ENCODE peak calls at places on chromosomes 7 and 10, in six cellular contexts. One of them, this sample, is unnamed.

GRCh38 chr7:158017226-158018060 is 570.2 kb downstream of the PTPRN2 start:
- DNase-seq in IMR-90: no peak
- DNase-seq in H9: no peak
- DNase-seq in mesenchymal stem cell: no peak
- DNase-seq in H1: no peak
- DNase-seq in neuronal stem cell: no peak
- DNase-seq in this sample: no peak

GRCh38 chr10:7606977-7607404 is 59.8 kb downstream of the ITIH5 start:
- DNase-seq in IMR-90: no peak
- DNase-seq in H9: no peak
- DNase-seq in mesenchymal stem cell: no peak
- DNase-seq in H1: no peak
- DNase-seq in neuronal stem cell: no peak
- DNase-seq in this sample: peak

GRCh38 chr7:155377837-155378579 is 79.9 kb upstream of the EN2 start:
- DNase-seq in IMR-90: peak
- DNase-seq in H9: peak
- DNase-seq in mesenchymal stem cell: peak
- DNase-seq in H1: no peak
- DNase-seq in neuronal stem cell: no peak
- DNase-seq in this sample: peak

GRCh38 chr7:113825832-113826231 is 93.0 kb downstream of the PPP1R3A start:
- DNase-seq in IMR-90: no peak
- DNase-seq in H9: no peak
- DNase-seq in mesenchymal stem cell: no peak
- DNase-seq in H1: no peak
- DNase-seq in neuronal stem cell: no peak
- DNase-seq in this sample: no peak

GRCh38 chr7:24965831-24966708 is 13.9 kb downstream of the OSBPL3 start:
- DNase-seq in IMR-90: peak
- DNase-seq in H9: peak
- DNase-seq in mesenchymal stem cell: no peak
- DNase-seq in H1: no peak
- DNase-seq in neuronal stem cell: no peak
- DNase-seq in this sample: peak

GRCh38 chr7:40848541-40849221 is 713.9 kb downstream of the SUGCT start:
- DNase-seq in IMR-90: peak
- DNase-seq in H9: no peak
- DNase-seq in mesenchymal stem cell: no peak
- DNase-seq in H1: no peak
- DNase-seq in neuronal stem cell: no peak
- DNase-seq in this sample: no peak

GRCh38 chr10:132470306-132471124 is 67.1 kb upstream of the INPP5A start:
- DNase-seq in IMR-90: no peak
- DNase-seq in H9: no peak
- DNase-seq in mesenchymal stem cell: no peak
- DNase-seq in H1: no peak
- DNase-seq in neuronal stem cell: no peak
- DNase-seq in this sample: no peak

GRCh38 chr10:133126431-133127290 is 33.4 kb upstream of the KNDC1 start:
- DNase-seq in IMR-90: no peak
- DNase-seq in H9: no peak
- DNase-seq in mesenchymal stem cell: no peak
- DNase-seq in H1: no peak
- DNase-seq in neuronal stem cell: no peak
- DNase-seq in this sample: no peak

GRCh38 chr10:132376394-132376851 is 20.6 kb upstream of the PWWP2B start:
- DNase-seq in IMR-90: no peak
- DNase-seq in H9: no peak
- DNase-seq in mesenchymal stem cell: no peak
- DNase-seq in H1: no peak
- DNase-seq in neuronal stem cell: no peak
- DNase-seq in this sample: peak

GRCh38 chr10:125161570-125162139 is 1.3 kb upstream of the CTBP2 start:
- DNase-seq in IMR-90: peak
- DNase-seq in H9: no peak
- DNase-seq in mesenchymal stem cell: peak
- DNase-seq in H1: no peak
- DNase-seq in neuronal stem cell: no peak
- DNase-seq in this sample: no peak

GRCh38 chr7:44267719-44268413 is 57.5 kb downstream of the CAMK2B start:
- DNase-seq in IMR-90: no peak
- DNase-seq in H9: no peak
- DNase-seq in mesenchymal stem cell: no peak
- DNase-seq in H1: no peak
- DNase-seq in neuronal stem cell: no peak
- DNase-seq in this sample: no peak

GRCh38 chr10:132590752-132591121 is 53.1 kb downstream of the INPP5A start:
- DNase-seq in IMR-90: no peak
- DNase-seq in H9: no peak
- DNase-seq in mesenchymal stem cell: no peak
- DNase-seq in H1: no peak
- DNase-seq in neuronal stem cell: no peak
- DNase-seq in this sample: no peak

GRCh38 chr10:102420810-102421644 is at the start of gene FBXL15:
- DNase-seq in IMR-90: peak
- DNase-seq in H9: peak
- DNase-seq in mesenchymal stem cell: peak
- DNase-seq in H1: peak
- DNase-seq in neuronal stem cell: peak
- DNase-seq in this sample: peak
- H2BK120ac ChIP-seq in IMR-90: peak
- H2BK120ac ChIP-seq in H9: no peak
- H2BK120ac ChIP-seq in mesenchymal stem cell: no peak
- H2BK120ac ChIP-seq in H1: peak
- H2BK120ac ChIP-seq in neuronal stem cell: no peak
- H2BK120ac ChIP-seq in this sample: no peak

GRCh38 chr7:87325576-87326370 is 19.7 kb upstream of the CROT start:
- DNase-seq in IMR-90: no peak
- DNase-seq in H9: no peak
- DNase-seq in mesenchymal stem cell: no peak
- DNase-seq in H1: no peak
- DNase-seq in neuronal stem cell: no peak
- DNase-seq in this sample: no peak
- H2BK15ac ChIP-seq in IMR-90: no peak
- H2BK15ac ChIP-seq in H9: no peak
- H2BK15ac ChIP-seq in mesenchymal stem cell: no peak
- H2BK15ac ChIP-seq in H1: no peak
- H2BK15ac ChIP-seq in neuronal stem cell: no peak
- H2BK15ac ChIP-seq in this sample: no peak

DNA sequence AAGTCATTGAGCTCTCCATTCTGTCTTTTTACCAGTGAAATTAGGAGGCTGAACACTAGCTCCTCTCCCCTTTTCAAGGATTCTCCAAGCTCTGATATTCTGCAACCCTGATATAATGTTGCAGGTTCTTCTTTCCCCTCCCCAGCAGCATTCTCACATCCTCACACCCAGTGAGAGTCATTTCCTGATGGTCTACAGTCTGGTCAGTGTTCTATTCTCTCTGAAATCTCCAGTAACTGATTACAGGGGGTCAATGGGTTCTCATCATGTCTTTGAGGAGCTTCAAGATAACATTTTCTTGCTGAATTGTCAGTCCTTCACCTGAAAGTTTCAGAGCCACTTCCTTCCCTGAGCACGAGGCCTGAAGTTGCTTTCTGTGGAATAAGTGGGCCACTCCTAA is 299.4 kb downstream of the PTEN start:
- DNase-seq in IMR-90: no peak
- DNase-seq in H9: no peak
- DNase-seq in mesenchymal stem cell: no peak
- DNase-seq in H1: no peak
- DNase-seq in neuronal stem cell: no peak
- DNase-seq in this sample: peak
- H2BK120ac ChIP-seq in IMR-90: no peak
- H2BK120ac ChIP-seq in H9: no peak
- H2BK120ac ChIP-seq in mesenchymal stem cell: no peak
- H2BK120ac ChIP-seq in H1: no peak
- H2BK120ac ChIP-seq in neuronal stem cell: no peak
- H2BK120ac ChIP-seq in this sample: no peak

GRCh38 chr7:38744746-38745145 is 113.6 kb upstream of the AMPH start:
- DNase-seq in IMR-90: peak
- DNase-seq in H9: no peak
- DNase-seq in mesenchymal stem cell: no peak
- DNase-seq in H1: no peak
- DNase-seq in neuronal stem cell: no peak
- DNase-seq in this sample: no peak
- H2BK15ac ChIP-seq in IMR-90: no peak
- H2BK15ac ChIP-seq in H9: no peak
- H2BK15ac ChIP-seq in mesenchymal stem cell: no peak
- H2BK15ac ChIP-seq in H1: no peak
- H2BK15ac ChIP-seq in neuronal stem cell: no peak
- H2BK15ac ChIP-seq in this sample: no peak

GRCh38 chr7:99098824-99099498 is 44.9 kb downstream of the SMURF1 start:
- DNase-seq in IMR-90: no peak
- DNase-seq in H9: no peak
- DNase-seq in mesenchymal stem cell: peak
- DNase-seq in H1: no peak
- DNase-seq in neuronal stem cell: no peak
- DNase-seq in this sample: peak

GRCh38 chr7:99098317-99098823 is 45.5 kb downstream of the SMURF1 start:
- DNase-seq in IMR-90: no peak
- DNase-seq in H9: no peak
- DNase-seq in mesenchymal stem cell: no peak
- DNase-seq in H1: no peak
- DNase-seq in neuronal stem cell: no peak
- DNase-seq in this sample: no peak

GRCh38 chr7:99097730-99098129 is 46.2 kb downstream of the SMURF1 start:
- DNase-seq in IMR-90: no peak
- DNase-seq in H9: no peak
- DNase-seq in mesenchymal stem cell: no peak
- DNase-seq in H1: no peak
- DNase-seq in neuronal stem cell: no peak
- DNase-seq in this sample: no peak

GRCh38 chr7:99102361-99102760 is 41.5 kb downstream of the SMURF1 start:
- DNase-seq in IMR-90: no peak
- DNase-seq in H9: no peak
- DNase-seq in mesenchymal stem cell: no peak
- DNase-seq in H1: no peak
- DNase-seq in neuronal stem cell: no peak
- DNase-seq in this sample: no peak

DNA sequence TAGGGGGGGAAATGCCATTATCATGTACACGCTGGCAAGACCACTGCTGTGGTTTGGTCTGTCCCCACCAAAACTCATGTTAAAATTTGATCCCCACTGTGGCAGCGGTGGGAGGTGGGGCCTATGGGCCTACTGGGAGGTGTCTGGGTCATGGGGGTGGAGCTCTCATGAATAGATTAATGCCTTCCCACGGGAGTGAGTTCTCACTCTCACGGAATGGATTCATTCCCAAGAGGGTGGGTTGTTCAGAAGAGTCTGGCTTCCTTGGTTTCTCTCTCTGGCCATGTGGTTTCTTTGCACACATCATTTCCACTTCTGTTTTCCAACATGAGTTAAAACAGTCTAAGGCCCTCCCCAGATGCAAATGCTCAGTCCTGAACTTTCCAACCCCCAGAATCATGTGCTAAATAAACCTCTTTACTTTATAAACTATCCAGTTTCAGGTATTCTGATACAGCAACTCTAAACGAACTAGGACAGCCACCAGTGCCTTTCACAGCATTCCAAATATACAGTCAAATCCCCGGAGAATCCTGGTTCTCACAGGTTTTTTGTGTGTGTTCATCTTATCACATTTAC is 44.3 kb downstream of the SMURF1 start:
- DNase-seq in IMR-90: no peak
- DNase-seq in H9: no peak
- DNase-seq in mesenchymal stem cell: peak
- DNase-seq in H1: no peak
- DNase-seq in neuronal stem cell: no peak
- DNase-seq in this sample: peak
- H2BK120ac ChIP-seq in IMR-90: no peak
- H2BK120ac ChIP-seq in H9: no peak
- H2BK120ac ChIP-seq in mesenchymal stem cell: no peak
- H2BK120ac ChIP-seq in H1: no peak
- H2BK120ac ChIP-seq in neuronal stem cell: no peak
- H2BK120ac ChIP-seq in this sample: no peak

GRCh38 chr7:131222171-131222570 is 105.5 kb upstream of the MKLN1 start:
- DNase-seq in IMR-90: no peak
- DNase-seq in H9: no peak
- DNase-seq in mesenchymal stem cell: no peak
- DNase-seq in H1: no peak
- DNase-seq in neuronal stem cell: no peak
- DNase-seq in this sample: no peak

GRCh38 chr7:131218727-131219128 is 108.9 kb upstream of the MKLN1 start:
- DNase-seq in IMR-90: no peak
- DNase-seq in H9: no peak
- DNase-seq in mesenchymal stem cell: peak
- DNase-seq in H1: no peak
- DNase-seq in neuronal stem cell: no peak
- DNase-seq in this sample: no peak

GRCh38 chr7:131219277-131220041 is 108.2 kb upstream of the MKLN1 start:
- DNase-seq in IMR-90: no peak
- DNase-seq in H9: peak
- DNase-seq in mesenchymal stem cell: no peak
- DNase-seq in H1: no peak
- DNase-seq in neuronal stem cell: no peak
- DNase-seq in this sample: no peak

GRCh38 chr7:131223151-131223550 is 104.5 kb upstream of the MKLN1 start:
- DNase-seq in IMR-90: no peak
- DNase-seq in H9: no peak
- DNase-seq in mesenchymal stem cell: no peak
- DNase-seq in H1: no peak
- DNase-seq in neuronal stem cell: no peak
- DNase-seq in this sample: no peak

GRCh38 chr7:131221061-131221460 is 106.6 kb upstream of the MKLN1 start:
- DNase-seq in IMR-90: no peak
- DNase-seq in H9: no peak
- DNase-seq in mesenchymal stem cell: no peak
- DNase-seq in H1: no peak
- DNase-seq in neuronal stem cell: no peak
- DNase-seq in this sample: no peak
- H2BK15ac ChIP-seq in IMR-90: no peak
- H2BK15ac ChIP-seq in H9: no peak
- H2BK15ac ChIP-seq in mesenchymal stem cell: no peak
- H2BK15ac ChIP-seq in H1: no peak
- H2BK15ac ChIP-seq in neuronal stem cell: no peak
- H2BK15ac ChIP-seq in this sample: no peak

This sample was measured in mesendoderm.